ENCODE peak calls at places on chromosome 9, in seven cellular contexts. L, X, Y, Z, J, U and O are unnamed samples.
A peak's percentile ranks its signal among the peaks of the same experiment; 100 is the strongest.

GRCh38 chr9:99823392-99824377 is 2.0 kb downstream of the NR4A3 start:
- DNase-seq in L (peak; percentile 23), X (no peak), Y (peak; percentile 66), Z (peak; percentile 78), J (no peak), U (no peak), O (peak; percentile 55)

GRCh38 chr9:135087489-135087791 is at the start of gene OLFM1:
- DNase-seq in L (peak; percentile 47), X (peak; percentile 38), Y (peak; percentile 88), Z (peak; percentile 94), J (no peak), U (no peak), O (peak; percentile 92)

GRCh38 chr9:137491735-137492432 is 32.8 kb upstream of the NSMF start:
- DNase-seq in L (peak; percentile 74), X (no peak), Y (no peak), Z (no peak), J (no peak), U (no peak), O (no peak)

GRCh38 chr9:6715755-6716643 is 41.8 kb upstream of the KDM4C start:
- DNase-seq in L (no peak), X (peak; percentile 56), Y (no peak), Z (peak; percentile 82), J (peak; percentile 79), U (peak; percentile 76), O (no peak)

GRCh38 chr9:105127863-105128220 is 116.6 kb upstream of the SLC44A1 start:
- DNase-seq in L (no peak), X (no peak), Y (no peak), Z (no peak), J (no peak), U (peak; percentile 72), O (no peak)

GRCh38 chr9:73011346-73011745 is 58.5 kb upstream of the ALDH1A1 start:
- DNase-seq in L (no peak), X (no peak), Y (no peak), Z (no peak), J (no peak), U (no peak), O (no peak)

GRCh38 chr9:89690334-89690912 is 85.6 kb downstream of the GADD45G start:
- DNase-seq in L (no peak), X (no peak), Y (no peak), Z (no peak), J (no peak), U (peak; percentile 64), O (no peak)

GRCh38 chr9:117245225-117245624 is 169.6 kb downstream of the ASTN2 start:
- DNase-seq in L (no peak), X (no peak), Y (no peak), Z (no peak), J (no peak), U (no peak), O (no peak)

GRCh38 chr9:32385135-32385884 is 867 bp downstream of the ACO1 start:
- DNase-seq in L (no peak), X (no peak), Y (no peak), Z (no peak), J (no peak), U (no peak), O (no peak)

GRCh38 chr9:27394154-27394825 is 97.3 kb upstream of the EQTN start:
- DNase-seq in L (no peak), X (no peak), Y (no peak), Z (no peak), J (no peak), U (no peak), O (no peak)

GRCh38 chr9:133674091-133674490 is 37.9 kb downstream of the DBH start:
- DNase-seq in L (no peak), X (no peak), Y (no peak), Z (no peak), J (no peak), U (no peak), O (no peak)

GRCh38 chr9:123687246-123687721 is 242.6 kb downstream of the DENND1A start:
- DNase-seq in L (no peak), X (no peak), Y (no peak), Z (no peak), J (peak; percentile 38), U (no peak), O (peak; percentile 13)

GRCh38 chr9:592733-593132 is 248.8 kb upstream of the DMRT1 start:
- DNase-seq in L (no peak), X (no peak), Y (no peak), Z (no peak), J (no peak), U (no peak), O (no peak)

GRCh38 chr9:596701-597100 is 244.8 kb upstream of the DMRT1 start:
- DNase-seq in L (no peak), X (no peak), Y (no peak), Z (no peak), J (no peak), U (no peak), O (no peak)

GRCh38 chr9:592225-592624 is 249.3 kb upstream of the DMRT1 start:
- DNase-seq in L (no peak), X (no peak), Y (no peak), Z (no peak), J (peak; percentile 39), U (no peak), O (no peak)

GRCh38 chr9:591292-591691 is 250.2 kb upstream of the DMRT1 start:
- DNase-seq in L (no peak), X (no peak), Y (no peak), Z (no peak), J (no peak), U (no peak), O (no peak)

DNA sequence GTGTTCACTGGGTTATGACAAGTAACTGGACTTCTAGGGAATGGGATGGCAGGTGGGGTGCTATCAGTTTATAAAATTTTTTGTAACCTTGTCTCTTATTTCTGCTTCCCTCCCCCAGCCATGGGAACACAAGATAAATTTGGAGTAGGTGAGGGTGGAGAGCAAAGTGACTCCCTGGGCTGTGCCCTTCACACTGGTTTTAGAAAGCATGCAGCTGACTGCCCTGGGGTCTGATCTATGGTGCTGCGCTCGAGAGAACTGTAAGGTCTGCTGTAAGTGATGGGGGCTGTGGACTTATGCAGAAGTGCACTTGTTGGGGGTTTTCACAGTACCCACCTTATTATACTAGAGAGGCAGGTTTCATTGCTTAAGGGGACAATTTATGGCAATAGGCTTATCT is 247.7 kb upstream of the DMRT1 start:
- DNase-seq in L (no peak), X (no peak), Y (no peak), Z (no peak), J (no peak), U (no peak), O (no peak)
- TF ChIP-seq JUND in L (no peak), X (no peak), Y (no peak), Z (no peak), J (no peak), U (no peak), O (no peak)

GRCh38 chr9:110029815-110030480 is 178.0 kb downstream of the C9orf152 start:
- DNase-seq in L (no peak), X (no peak), Y (no peak), Z (no peak), J (no peak), U (no peak), O (no peak)
- TF ChIP-seq JUND in L (no peak), X (no peak), Y (no peak), Z (no peak), J (no peak), U (no peak), O (no peak)

GRCh38 chr9:76394896-76395244 is 644 bp upstream of the RFK start:
- DNase-seq in L (peak; percentile 86), X (peak; percentile 43), Y (peak; percentile 57), Z (peak; percentile 70), J (peak; percentile 93), U (peak; percentile 23), O (peak; percentile 11)

GRCh38 chr9:76396597-76396996 is 2.4 kb upstream of the RFK start:
- DNase-seq in L (no peak), X (no peak), Y (no peak), Z (no peak), J (no peak), U (no peak), O (no peak)

GRCh38 chr9:76395381-76395780 is 1.2 kb upstream of the RFK start:
- DNase-seq in L (no peak), X (no peak), Y (no peak), Z (no peak), J (no peak), U (no peak), O (no peak)

GRCh38 chr9:76394023-76394895 is at the start of gene RFK:
- DNase-seq in L (peak; percentile 91), X (peak; percentile 82), Y (peak; percentile 99), Z (peak; percentile 94), J (peak; percentile 85), U (peak; percentile 48), O (peak; percentile 88)

GRCh38 chr9:76396144-76396543 is 1.9 kb upstream of the RFK start:
- DNase-seq in L (no peak), X (no peak), Y (no peak), Z (no peak), J (no peak), U (no peak), O (no peak)
- TF ChIP-seq JUND in L (no peak), X (no peak), Y (no peak), Z (no peak), J (no peak), U (no peak), O (no peak)

GRCh38 chr9:127345566-127345965 is 51.4 kb upstream of the SLC2A8 start:
- DNase-seq in L (no peak), X (no peak), Y (no peak), Z (no peak), J (no peak), U (no peak), O (no peak)
- TF ChIP-seq JUND in L (no peak), X (no peak), Y (no peak), Z (no peak), J (no peak), U (no peak), O (no peak)